ENCODE peak calls at places on chromosomes 12 and 14, in ten cellular contexts. Q is neural crest cell, T is NCI-H2171, J is epithelial cell of prostate, A is Right ventricle myocardium superior, R is PC-3, F is nucleus accumbens, K is Calu3, Z is astrocyte of the cerebellum, M is GM13976. I is an unnamed sample.

GRCh38 chr12:75478395-75478794 is 2.2 kb upstream of the GLIPR1 start:
- DNase-seq in M (peak; percentile 28), Q (no peak), Z (no peak), A (no peak), T (no peak), F (no peak), R (no peak), J (no peak), K (no peak), I (peak; percentile 20)

GRCh38 chr12:119894916-119895315 is 17.8 kb upstream of the CIT start:
- DNase-seq in Z (no peak), A (no peak), K (no peak), R (no peak), J (no peak), F (no peak), T (no peak), Q (no peak), M (no peak), I (no peak)

GRCh38 chr12:25994901-25995625 is 36.6 kb downstream of the RASSF8 start:
- DNase-seq in Z (no peak), K (no peak), R (no peak), T (no peak), F (no peak), Q (no peak), M (no peak), A (no peak), J (no peak), I (no peak)

GRCh38 chr12:109513977-109514376 is 36.5 kb downstream of the UBE3B start:
- DNase-seq in R (peak; percentile 21), F (no peak), M (no peak), A (no peak), K (no peak), Z (no peak), T (no peak), J (no peak), Q (no peak), I (no peak)

GRCh38 chr14:81517798-81518398 is 15.8 kb downstream of the SEL1L start:
- DNase-seq in Q (no peak), R (no peak), T (no peak), M (no peak), K (no peak), A (peak; percentile 66), F (no peak), J (no peak), Z (no peak), I (no peak)

GRCh38 chr14:49961270-49962222 is 68.7 kb downstream of the ARF6 start:
- DNase-seq in A (no peak), Q (no peak), F (no peak), J (no peak), K (no peak), T (no peak), M (peak; percentile 42), R (peak; percentile 65), Z (no peak), I (no peak)

GRCh38 chr14:103695331-103696026 is 19.8 kb downstream of the XRCC3 start:
- DNase-seq in T (peak; percentile 17), Q (no peak), J (no peak), M (no peak), R (no peak), A (no peak), K (no peak), Z (no peak), F (no peak), I (no peak)

GRCh38 chr12:66141299-66141698 is 10.7 kb upstream of the LLPH start:
- DNase-seq in F (no peak), A (no peak), R (no peak), K (no peak), M (no peak), Z (no peak), T (no peak), Q (no peak), J (no peak), I (no peak)

GRCh38 chr12:46365951-46366379 is 6.6 kb downstream of the SLC38A2 start:
- DNase-seq in R (peak; percentile 53), K (no peak), M (no peak), T (no peak), J (no peak), F (no peak), Z (no peak), Q (no peak), A (no peak), I (no peak)

GRCh38 chr12:89862511-89863331 is 154.1 kb upstream of the ATP2B1 start:
- DNase-seq in T (no peak), K (no peak), R (no peak), M (peak; percentile 37), Z (no peak), Q (no peak), F (no peak), J (no peak), A (no peak), I (no peak)

GRCh38 chr12:86261142-86261541 is 5.0 kb upstream of the MGAT4C start:
- DNase-seq in Q (no peak), J (no peak), T (no peak), A (no peak), M (no peak), R (peak; percentile 24), Z (no peak), F (no peak), K (no peak), I (no peak)

GRCh38 chr12:117640511-117640910 is 279.1 kb upstream of the NOS1 start:
- DNase-seq in K (no peak), R (no peak), Z (no peak), A (no peak), T (no peak), J (no peak), M (no peak), Q (no peak), F (no peak), I (no peak)

GRCh38 chr12:2152134-2152533 is 99.3 kb downstream of the CACNA1C start:
- DNase-seq in A (no peak), F (no peak), K (no peak), Z (no peak), T (no peak), R (no peak), J (no peak), Q (no peak), M (no peak), I (no peak)

GRCh38 chr14:58276208-58276607 is 22.1 kb upstream of the ARID4A start:
- DNase-seq in K (no peak), A (no peak), J (no peak), R (no peak), Q (no peak), F (no peak), M (no peak), T (no peak), Z (no peak), I (no peak)

GRCh38 chr14:99731536-99732435 is 47.7 kb downstream of the CYP46A1 start:
- DNase-seq in R (no peak), J (no peak), M (no peak), T (no peak), A (peak; percentile 51), F (no peak), K (no peak), Q (no peak), Z (no peak), I (no peak)

GRCh38 chr12:116933512-116934246 is 22.9 kb downstream of the FBXW8 start:
- DNase-seq in M (no peak), Z (no peak), K (no peak), A (no peak), R (no peak), T (no peak), F (no peak), J (no peak), Q (no peak), I (no peak)

GRCh38 chr14:24098927-24099813 is 5.1 kb downstream of the PCK2 start:
- DNase-seq in K (no peak), J (no peak), F (peak; percentile 32), M (no peak), Q (no peak), T (no peak), A (no peak), Z (no peak), R (no peak), I (no peak)

GRCh38 chr14:69096766-69097475 is 56.0 kb downstream of the DCAF5 start:
- DNase-seq in R (no peak), Z (no peak), A (no peak), T (no peak), K (no peak), F (no peak), M (no peak), J (no peak), Q (no peak), I (no peak)

GRCh38 chr14:60958146-60958545 is 22.7 kb downstream of the TRMT5 start:
- DNase-seq in K (no peak), M (no peak), R (no peak), F (no peak), J (no peak), Z (no peak), T (no peak), A (no peak), Q (no peak), I (no peak)

GRCh38 chr12:15011162-15011561 is 38.3 kb downstream of the PDE6H start:
- DNase-seq in R (peak; percentile 29), T (no peak), Z (no peak), A (no peak), J (no peak), K (no peak), M (no peak), F (no peak), Q (no peak), I (no peak)

GRCh38 chr14:102363182-102363952 is 626 bp downstream of the TECPR2 start:
- DNase-seq in M (peak; percentile 37), F (no peak), Z (no peak), Q (peak; percentile 30), R (peak; percentile 65), K (no peak), J (no peak), A (no peak), T (peak; percentile 37), I (no peak)

GRCh38 chr14:56514663-56515371 is 64.8 kb upstream of the TMEM260 start:
- DNase-seq in M (no peak), Z (no peak), J (no peak), F (no peak), A (no peak), K (no peak), R (no peak), T (no peak), Q (no peak), I (peak; percentile 8)

GRCh38 chr12:109082751-109083150 is 10.5 kb downstream of the ALKBH2 start:
- DNase-seq in F (no peak), J (no peak), K (no peak), A (no peak), Z (no peak), Q (no peak), R (no peak), T (no peak), M (no peak), I (no peak)

GRCh38 chr12:127548123-127548553 is 718.8 kb upstream of the TMEM132C start:
- DNase-seq in T (no peak), Q (no peak), M (no peak), J (no peak), F (no peak), R (peak; percentile 94), Z (peak; percentile 28), K (no peak), A (no peak), I (peak; percentile 83)

GRCh38 chr12:25421651-25422150 is 131.4 kb downstream of the LMNTD1 start:
- DNase-seq in Q (no peak), F (no peak), A (no peak), M (no peak), R (peak; percentile 26), J (no peak), T (no peak), Z (no peak), K (no peak), I (no peak)

GRCh38 chr12:92905811-92906554 is 23.1 kb downstream of the EEA1 start:
- DNase-seq in J (no peak), Z (no peak), K (no peak), R (no peak), T (no peak), M (no peak), Q (no peak), F (no peak), A (no peak), I (no peak)

GRCh38 chr14:31930493-31931225 is 146.4 kb upstream of the ARHGAP5 start:
- DNase-seq in F (no peak), Q (no peak), A (no peak), T (no peak), K (no peak), R (peak; percentile 70), J (peak; percentile 60), Z (no peak), M (no peak), I (no peak)

GRCh38 chr12:19694627-19695026 is 255.3 kb downstream of the AEBP2 start:
- DNase-seq in A (no peak), J (no peak), Q (no peak), K (no peak), M (no peak), R (no peak), Z (no peak), F (no peak), T (no peak), I (no peak)

I was measured in HS-5.